ENCODE peak calls at places on chromosomes 2 and 18, in eight cellular contexts. H is WERI-Rb-1, O is endodermal cell, D is neuronal stem cell, P is kidney epithelial cell, L is bronchial epithelial cell, S is body of pancreas, A is fibroblast of lung. I is an unnamed sample. For H3K27me3, the result is how much of the 10 kb centered on the place peaks cover.

GRCh38 chr2:149679286-149679685 is 91.7 kb upstream of the MMADHC start:
- DNase-seq in A (no peak), H (no peak), L (peak), D (no peak), O (no peak), S (no peak), P (no peak), I (no peak)

GRCh38 chr2:176105727-176106635 is 1.1 kb upstream of the HOXD11 start:
- DNase-seq in L (no peak), S (no peak), H (no peak), A (no peak), D (no peak), O (no peak), P (no peak), I (no peak)

GRCh38 chr18:56402872-56403516 is 235.4 kb downstream of the TXNL1 start:
- DNase-seq in P (peak), A (peak), L (peak), H (no peak), D (no peak), S (no peak), O (no peak), I (no peak)

GRCh38 chr2:240593703-240594451 is 7.3 kb downstream of the CAPN10 start:
- DNase-seq in A (no peak), L (no peak), S (no peak), O (no peak), P (no peak), D (no peak), H (peak), I (no peak)

GRCh38 chr18:58135806-58136331 is 91.8 kb downstream of the NEDD4L start:
- DNase-seq in L (peak), A (peak), H (peak), S (peak), O (peak), D (peak), P (no peak), I (peak)

GRCh38 chr2:10947005-10947440 is 35.3 kb downstream of the KCNF1 start:
- DNase-seq in L (peak), O (no peak), D (no peak), P (no peak), S (no peak), A (peak), H (no peak), I (no peak)

GRCh38 chr18:240175-240574 is 27.7 kb downstream of the THOC1 start:
- DNase-seq in S (no peak), A (no peak), L (no peak), O (no peak), P (no peak), H (no peak), D (no peak), I (no peak)

GRCh38 chr2:207810200-207810788 is 40.6 kb upstream of the FZD5 start:
- DNase-seq in H (no peak), L (peak), S (no peak), O (peak), A (no peak), P (no peak), D (no peak), I (no peak)

GRCh38 chr2:179354739-179355537 is 90.3 kb upstream of the SESTD1 start:
- DNase-seq in L (peak), D (no peak), A (peak), P (no peak), O (no peak), S (no peak), H (no peak), I (no peak)

GRCh38 chr2:155663265-155663664 is 669.3 kb downstream of the NR4A2 start:
- DNase-seq in D (no peak), L (peak), A (no peak), O (no peak), H (no peak), P (no peak), S (no peak), I (no peak)

GRCh38 chr2:29398384-29399237 is 283.4 kb downstream of the CLIP4 start:
- DNase-seq in L (no peak), O (peak), H (no peak), P (no peak), A (no peak), S (peak), D (no peak), I (no peak)

GRCh38 chr2:201900362-201900761 is 94.0 kb downstream of the CDK15 start:
- DNase-seq in D (no peak), A (no peak), H (no peak), O (no peak), S (no peak), P (no peak), L (peak), I (no peak)

GRCh38 chr2:175742367-175742766 is 259.7 kb downstream of the LNPK start:
- DNase-seq in H (no peak), D (no peak), O (no peak), P (peak), A (peak), L (peak), S (no peak), I (no peak)

DNA sequence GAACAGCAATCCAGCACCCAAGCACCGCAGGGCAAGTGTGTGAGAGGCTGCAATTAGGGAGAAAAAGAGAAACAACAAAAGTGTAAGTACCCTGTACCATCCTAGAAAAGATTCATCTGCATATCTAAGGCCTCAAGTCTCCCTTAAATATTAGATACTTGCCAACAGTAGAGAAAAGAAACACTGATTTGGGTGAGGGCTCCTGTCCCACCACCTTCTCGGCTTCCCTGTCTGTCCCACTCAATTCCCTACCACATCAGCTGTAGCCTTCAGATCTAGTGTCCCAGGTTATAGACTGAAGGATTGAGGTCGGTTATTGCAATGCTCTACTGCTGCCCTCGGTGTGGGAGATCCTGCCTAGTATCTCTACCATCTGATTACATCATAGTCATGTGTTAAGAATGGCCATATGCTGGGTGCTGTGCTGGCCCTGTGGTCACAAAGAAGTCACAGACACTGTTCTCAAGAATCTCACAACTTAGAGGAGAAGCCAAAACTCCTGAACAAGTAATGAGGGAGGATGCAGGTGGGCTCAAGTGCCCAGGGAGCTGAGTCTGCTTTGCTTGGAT is 2.5 kb downstream of the RAX start:
- DNase-seq in H (peak), A (no peak), P (no peak), L (no peak), S (no peak), O (no peak), D (no peak), I (no peak)
- H3K27me3 ChIP-seq in H (under half), A (half or more), P (half or more), L (half or more), S (under half), O (half or more), D (under half), I (half or more)

DNA sequence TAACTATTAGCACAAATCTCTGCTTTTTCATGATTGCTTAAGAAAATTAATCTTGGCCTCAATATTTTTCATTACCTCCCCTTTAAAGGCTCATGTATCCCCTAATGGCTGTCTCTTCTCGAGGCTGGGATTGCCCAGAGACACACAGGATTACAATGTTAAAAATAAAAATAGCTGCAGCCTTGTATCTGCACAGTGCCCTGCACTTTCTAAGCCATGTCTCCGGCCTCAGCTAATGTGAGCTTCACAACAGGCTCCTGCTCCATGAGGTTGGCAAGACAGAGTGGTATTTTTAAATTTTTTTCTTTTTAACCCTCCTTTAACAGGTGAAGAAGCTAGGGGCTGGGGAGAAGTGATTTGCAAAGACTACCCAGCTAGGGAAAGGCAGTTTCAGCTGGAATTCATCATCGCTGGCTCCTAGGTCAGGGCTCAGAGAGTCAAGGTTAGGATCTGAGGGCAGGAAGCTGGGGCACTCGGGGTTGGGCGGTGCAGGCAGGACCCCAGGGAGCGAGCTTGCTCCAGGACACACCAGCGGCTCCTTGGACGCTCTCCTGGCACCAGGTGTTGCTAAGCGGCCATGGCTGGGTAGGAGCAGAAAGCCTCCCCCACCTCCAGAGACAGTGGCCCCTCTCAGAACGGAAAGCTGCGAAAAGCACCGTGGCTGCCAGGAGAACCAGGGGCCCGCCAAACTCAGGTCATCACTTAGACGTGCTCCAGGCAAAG is 135.6 kb downstream of the SMAD2 start:
- DNase-seq in S (no peak), D (no peak), A (no peak), P (no peak), L (no peak), O (no peak), H (no peak), I (no peak)
- H3K27me3 ChIP-seq in S (under half), D (under half), A (under half), P (under half), L (under half), O (under half), H (under half), I (half or more)

GRCh38 chr2:119011910-119012209 is 69.9 kb downstream of the MARCO start:
- DNase-seq in P (no peak), O (peak), H (no peak), A (no peak), D (no peak), L (no peak), S (no peak), I (no peak)

GRCh38 chr2:119011162-119011909 is 69.3 kb downstream of the MARCO start:
- DNase-seq in S (peak), H (peak), L (no peak), D (peak), A (peak), P (no peak), O (peak), I (peak)

GRCh38 chr2:119012345-119013301 is 70.6 kb downstream of the MARCO start:
- DNase-seq in A (no peak), O (peak), L (no peak), D (no peak), P (no peak), H (no peak), S (no peak), I (no peak)

GRCh38 chr2:119015849-119016248 is 73.9 kb downstream of the MARCO start:
- DNase-seq in H (no peak), O (no peak), D (no peak), P (no peak), S (no peak), A (no peak), L (no peak), I (no peak)

DNA sequence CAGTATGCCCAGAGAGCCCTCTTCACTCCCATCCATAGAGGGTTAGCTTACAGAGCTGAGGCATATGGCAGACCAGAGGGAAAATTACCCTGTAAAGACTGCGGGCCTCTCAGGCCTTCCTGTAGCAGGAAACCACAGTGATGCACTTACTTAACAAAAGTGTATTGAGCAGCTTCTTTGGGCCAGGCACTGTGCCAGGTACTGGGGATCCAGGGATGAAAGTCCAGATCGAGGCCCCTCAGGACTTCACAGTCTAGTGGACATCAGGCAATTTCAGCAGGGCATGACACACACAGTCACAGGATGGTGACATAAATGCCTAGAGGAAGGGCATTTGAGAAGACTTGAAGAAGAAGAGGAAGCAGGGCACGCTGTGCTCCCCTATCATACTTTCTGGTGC is 71.6 kb downstream of the MARCO start:
- DNase-seq in H (no peak), L (no peak), P (no peak), S (no peak), A (no peak), O (no peak), D (no peak), I (no peak)
- H3K27me3 ChIP-seq in H (under half), L (under half), P (under half), S (under half), A (under half), O (under half), D (under half), I (under half)

GRCh38 chr2:16182841-16183240 is 242.5 kb downstream of the MYCN start:
- DNase-seq in P (no peak), O (no peak), L (no peak), H (no peak), S (no peak), A (no peak), D (no peak), I (no peak)
- H3K27me3 ChIP-seq in P (under half), O (under half), L (under half), H (under half), S (under half), A (under half), D (under half), I (under half)

I was measured in HepG2.